ENCODE peak calls at places on chromosomes 4 and X, in nine cellular contexts. One of them, this sample, is unnamed.
A peak's percentile ranks its signal among the peaks of the same experiment; 100 is the strongest.

GRCh38 chr4:168618577-168619265 is 121.9 kb downstream of the PALLD start:
- DNase-seq in right lobe of liver: no peak
- DNase-seq in heart left ventricle: no peak
- DNase-seq in tibial nerve: no peak
- DNase-seq in A549: peak; percentile 52
- DNase-seq in suprapubic skin: no peak
- DNase-seq in transverse colon: no peak
- DNase-seq in sigmoid colon: no peak
- DNase-seq in IMR-90: peak; percentile 84
- DNase-seq in this sample: no peak

GRCh38 chr4:114922582-114922912 is 190.9 kb downstream of the NDST4 start:
- DNase-seq in right lobe of liver: no peak
- DNase-seq in heart left ventricle: no peak
- DNase-seq in tibial nerve: no peak
- DNase-seq in A549: no peak
- DNase-seq in suprapubic skin: no peak
- DNase-seq in transverse colon: no peak
- DNase-seq in sigmoid colon: no peak
- DNase-seq in IMR-90: no peak
- DNase-seq in this sample: no peak

GRCh38 chrX:45768666-45769065 is 568.0 kb upstream of the DIPK2B start:
- DNase-seq in right lobe of liver: no peak
- DNase-seq in heart left ventricle: no peak
- DNase-seq in tibial nerve: no peak
- DNase-seq in A549: no peak
- DNase-seq in suprapubic skin: no peak
- DNase-seq in transverse colon: no peak
- DNase-seq in sigmoid colon: no peak
- DNase-seq in IMR-90: no peak
- DNase-seq in this sample: no peak

GRCh38 chr4:148072789-148073188 is 340.9 kb downstream of the ARHGAP10 start:
- DNase-seq in right lobe of liver: no peak
- DNase-seq in heart left ventricle: no peak
- DNase-seq in tibial nerve: no peak
- DNase-seq in A549: no peak
- DNase-seq in suprapubic skin: no peak
- DNase-seq in transverse colon: no peak
- DNase-seq in sigmoid colon: no peak
- DNase-seq in IMR-90: no peak
- DNase-seq in this sample: no peak

GRCh38 chr4:137390707-137391106 is 141.6 kb downstream of the PCDH18 start:
- DNase-seq in right lobe of liver: no peak
- DNase-seq in heart left ventricle: no peak
- DNase-seq in tibial nerve: no peak
- DNase-seq in A549: no peak
- DNase-seq in suprapubic skin: no peak
- DNase-seq in transverse colon: no peak
- DNase-seq in sigmoid colon: no peak
- DNase-seq in IMR-90: peak; percentile 34
- DNase-seq in this sample: no peak

GRCh38 chrX:71292669-71293379 is 8.7 kb upstream of the ITGB1BP2 start:
- DNase-seq in right lobe of liver: no peak
- DNase-seq in heart left ventricle: no peak
- DNase-seq in tibial nerve: no peak
- DNase-seq in A549: no peak
- DNase-seq in suprapubic skin: no peak
- DNase-seq in transverse colon: no peak
- DNase-seq in sigmoid colon: no peak
- DNase-seq in IMR-90: peak; percentile 72
- DNase-seq in this sample: no peak

GRCh38 chr4:8021796-8022195 is 82.1 kb upstream of the AFAP1 start:
- DNase-seq in right lobe of liver: no peak
- DNase-seq in heart left ventricle: no peak
- DNase-seq in tibial nerve: no peak
- DNase-seq in A549: peak; percentile 25
- DNase-seq in suprapubic skin: no peak
- DNase-seq in transverse colon: no peak
- DNase-seq in sigmoid colon: no peak
- DNase-seq in IMR-90: no peak
- DNase-seq in this sample: no peak

GRCh38 chr4:154612472-154613414 is at the start of gene FGG:
- DNase-seq in right lobe of liver: peak; percentile 90
- DNase-seq in heart left ventricle: no peak
- DNase-seq in tibial nerve: no peak
- DNase-seq in A549: peak; percentile 42
- DNase-seq in suprapubic skin: no peak
- DNase-seq in transverse colon: no peak
- DNase-seq in sigmoid colon: no peak
- DNase-seq in IMR-90: no peak
- DNase-seq in this sample: no peak

GRCh38 chrX:116379854-116380253 is 56.6 kb upstream of the SLC6A14 start:
- DNase-seq in right lobe of liver: no peak
- DNase-seq in heart left ventricle: peak; percentile 16
- DNase-seq in tibial nerve: peak; percentile 16
- DNase-seq in A549: no peak
- DNase-seq in suprapubic skin: no peak
- DNase-seq in transverse colon: no peak
- DNase-seq in sigmoid colon: no peak
- DNase-seq in IMR-90: peak; percentile 6
- DNase-seq in this sample: no peak

GRCh38 chr4:133148690-133149363 is at the start of gene PCDH10:
- DNase-seq in right lobe of liver: peak; percentile 80
- DNase-seq in heart left ventricle: peak; percentile 78
- DNase-seq in tibial nerve: peak; percentile 79
- DNase-seq in A549: peak; percentile 89
- DNase-seq in suprapubic skin: peak; percentile 91
- DNase-seq in transverse colon: peak; percentile 73
- DNase-seq in sigmoid colon: peak; percentile 94
- DNase-seq in IMR-90: peak; percentile 87
- DNase-seq in this sample: peak; percentile 71
- TF ChIP-seq POLR2A in right lobe of liver: no peak
- TF ChIP-seq POLR2A in heart left ventricle: no peak
- TF ChIP-seq POLR2A in tibial nerve: peak; percentile 63
- TF ChIP-seq POLR2A in A549: peak; percentile 15
- TF ChIP-seq POLR2A in suprapubic skin: no peak
- TF ChIP-seq POLR2A in transverse colon: no peak
- TF ChIP-seq POLR2A in sigmoid colon: no peak
- TF ChIP-seq POLR2A in IMR-90: peak; percentile 94
- TF ChIP-seq POLR2A in this sample: no peak

GRCh38 chrX:53091354-53091753 is 2.6 kb upstream of the KANTR start:
- DNase-seq in right lobe of liver: no peak
- DNase-seq in heart left ventricle: no peak
- DNase-seq in tibial nerve: no peak
- DNase-seq in A549: no peak
- DNase-seq in suprapubic skin: no peak
- DNase-seq in transverse colon: no peak
- DNase-seq in sigmoid colon: no peak
- DNase-seq in IMR-90: no peak
- DNase-seq in this sample: no peak

GRCh38 chrX:53094584-53094908 is 604 bp downstream of the KANTR start:
- DNase-seq in right lobe of liver: no peak
- DNase-seq in heart left ventricle: no peak
- DNase-seq in tibial nerve: no peak
- DNase-seq in A549: no peak
- DNase-seq in suprapubic skin: no peak
- DNase-seq in transverse colon: no peak
- DNase-seq in sigmoid colon: no peak
- DNase-seq in IMR-90: no peak
- DNase-seq in this sample: no peak

GRCh38 chrX:53093177-53093655 is 726 bp upstream of the KANTR start:
- DNase-seq in right lobe of liver: peak; percentile 79
- DNase-seq in heart left ventricle: peak; percentile 76
- DNase-seq in tibial nerve: peak; percentile 77
- DNase-seq in A549: peak; percentile 92
- DNase-seq in suprapubic skin: peak; percentile 87
- DNase-seq in transverse colon: peak; percentile 87
- DNase-seq in sigmoid colon: peak; percentile 93
- DNase-seq in IMR-90: peak; percentile 70
- DNase-seq in this sample: peak; percentile 93

GRCh38 chrX:53095796-53096195 is 1.9 kb downstream of the KANTR start:
- DNase-seq in right lobe of liver: no peak
- DNase-seq in heart left ventricle: no peak
- DNase-seq in tibial nerve: no peak
- DNase-seq in A549: no peak
- DNase-seq in suprapubic skin: no peak
- DNase-seq in transverse colon: no peak
- DNase-seq in sigmoid colon: no peak
- DNase-seq in IMR-90: no peak
- DNase-seq in this sample: no peak

DNA sequence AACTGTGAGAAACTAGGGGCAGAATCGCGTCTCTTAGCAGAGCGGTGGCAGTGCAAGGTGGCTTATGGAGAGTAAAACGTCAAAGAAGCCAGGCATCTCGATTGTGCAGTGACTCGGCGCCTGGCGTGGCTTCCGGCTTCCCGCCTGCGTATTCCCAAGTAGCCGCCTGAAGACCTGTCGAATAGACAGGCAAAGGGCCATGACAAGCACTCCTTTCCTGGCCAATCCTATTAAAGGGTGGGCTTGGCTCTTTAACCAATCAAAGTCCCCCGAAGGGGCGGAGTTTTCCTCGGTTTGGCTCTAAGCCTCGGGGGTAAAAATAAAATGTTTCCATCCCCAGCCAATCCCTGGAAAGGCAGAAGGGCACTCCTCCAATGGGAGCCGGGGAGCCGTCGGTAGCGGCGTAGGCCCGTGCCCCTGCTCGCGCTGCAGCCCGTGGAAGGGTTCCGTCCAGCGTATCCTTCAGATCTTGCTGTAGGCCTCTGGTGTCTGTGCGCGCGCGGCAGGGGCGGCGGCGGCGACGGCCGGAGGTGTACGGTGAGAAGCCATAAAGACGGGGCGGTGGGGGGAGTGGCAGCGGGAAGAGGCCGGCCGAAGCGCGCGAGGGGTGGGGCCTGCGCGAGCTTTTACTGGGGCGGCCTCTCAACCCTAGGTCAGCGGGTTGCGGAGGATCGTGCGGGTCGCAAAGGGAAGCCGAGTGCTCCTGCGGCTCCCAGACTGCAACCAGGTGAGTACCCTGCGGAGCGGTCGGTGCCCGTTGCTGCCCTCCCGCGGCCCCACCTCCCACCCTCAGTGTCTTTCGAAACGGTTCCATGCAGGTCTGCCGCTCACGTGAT is at the start of gene KANTR:
- DNase-seq in right lobe of liver: peak; percentile 83
- DNase-seq in heart left ventricle: peak; percentile 87
- DNase-seq in tibial nerve: peak; percentile 80
- DNase-seq in A549: peak; percentile 96
- DNase-seq in suprapubic skin: peak; percentile 89
- DNase-seq in transverse colon: peak; percentile 90
- DNase-seq in sigmoid colon: peak; percentile 95
- DNase-seq in IMR-90: peak; percentile 93
- DNase-seq in this sample: peak; percentile 94
- TF ChIP-seq POLR2A in right lobe of liver: peak; percentile 76
- TF ChIP-seq POLR2A in heart left ventricle: no peak
- TF ChIP-seq POLR2A in tibial nerve: peak; percentile 65
- TF ChIP-seq POLR2A in A549: peak; percentile 28
- TF ChIP-seq POLR2A in suprapubic skin: no peak
- TF ChIP-seq POLR2A in transverse colon: peak; percentile 77
- TF ChIP-seq POLR2A in sigmoid colon: no peak
- TF ChIP-seq POLR2A in IMR-90: no peak
- TF ChIP-seq POLR2A in this sample: peak; percentile 64

DNA sequence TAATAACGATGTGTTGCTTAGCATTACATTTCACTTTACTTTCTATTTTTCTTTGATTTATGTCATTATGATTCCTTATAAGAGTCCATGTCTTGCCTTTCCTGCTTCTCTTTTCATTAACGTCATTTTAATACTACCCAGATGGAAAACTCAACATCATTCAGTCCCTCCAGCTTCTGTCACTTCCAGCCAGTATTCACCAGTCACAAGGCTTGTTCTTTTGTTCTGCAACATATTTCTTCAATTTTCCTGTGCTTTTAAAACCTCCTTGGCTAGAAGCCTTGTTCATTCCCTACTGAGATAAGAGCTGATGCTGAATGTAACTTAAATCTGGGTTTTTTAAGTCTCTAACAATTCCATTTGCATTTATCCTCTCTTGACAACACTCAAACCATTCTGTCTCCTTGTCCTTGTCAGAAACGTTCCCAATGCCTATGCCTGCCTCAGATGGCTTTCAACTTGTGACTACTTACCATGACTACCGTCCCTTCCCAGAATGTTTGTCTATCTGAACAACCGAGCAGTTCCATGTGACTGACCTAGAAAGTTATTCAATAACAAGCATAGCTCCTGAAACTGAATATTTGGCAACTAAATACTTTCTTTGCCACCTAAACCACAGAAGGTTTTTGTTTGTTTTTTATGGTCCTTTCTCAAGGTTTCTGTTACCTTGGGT is 682.9 kb upstream of the GALNTL6 start:
- DNase-seq in right lobe of liver: no peak
- DNase-seq in heart left ventricle: no peak
- DNase-seq in tibial nerve: no peak
- DNase-seq in A549: no peak
- DNase-seq in suprapubic skin: no peak
- DNase-seq in transverse colon: no peak
- DNase-seq in sigmoid colon: no peak
- DNase-seq in IMR-90: no peak
- DNase-seq in this sample: no peak
- TF ChIP-seq POLR2A in right lobe of liver: no peak
- TF ChIP-seq POLR2A in heart left ventricle: no peak
- TF ChIP-seq POLR2A in tibial nerve: no peak
- TF ChIP-seq POLR2A in A549: no peak
- TF ChIP-seq POLR2A in suprapubic skin: no peak
- TF ChIP-seq POLR2A in transverse colon: no peak
- TF ChIP-seq POLR2A in sigmoid colon: no peak
- TF ChIP-seq POLR2A in IMR-90: no peak
- TF ChIP-seq POLR2A in this sample: no peak

GRCh38 chr4:36549992-36550391 is 268.6 kb downstream of the DTHD1 start:
- DNase-seq in right lobe of liver: no peak
- DNase-seq in heart left ventricle: no peak
- DNase-seq in tibial nerve: no peak
- DNase-seq in A549: no peak
- DNase-seq in suprapubic skin: no peak
- DNase-seq in transverse colon: no peak
- DNase-seq in sigmoid colon: no peak
- DNase-seq in IMR-90: no peak
- DNase-seq in this sample: no peak
- TF ChIP-seq POLR2A in right lobe of liver: no peak
- TF ChIP-seq POLR2A in heart left ventricle: no peak
- TF ChIP-seq POLR2A in tibial nerve: no peak
- TF ChIP-seq POLR2A in A549: no peak
- TF ChIP-seq POLR2A in suprapubic skin: no peak
- TF ChIP-seq POLR2A in transverse colon: no peak
- TF ChIP-seq POLR2A in sigmoid colon: no peak
- TF ChIP-seq POLR2A in IMR-90: no peak
- TF ChIP-seq POLR2A in this sample: no peak

DNA sequence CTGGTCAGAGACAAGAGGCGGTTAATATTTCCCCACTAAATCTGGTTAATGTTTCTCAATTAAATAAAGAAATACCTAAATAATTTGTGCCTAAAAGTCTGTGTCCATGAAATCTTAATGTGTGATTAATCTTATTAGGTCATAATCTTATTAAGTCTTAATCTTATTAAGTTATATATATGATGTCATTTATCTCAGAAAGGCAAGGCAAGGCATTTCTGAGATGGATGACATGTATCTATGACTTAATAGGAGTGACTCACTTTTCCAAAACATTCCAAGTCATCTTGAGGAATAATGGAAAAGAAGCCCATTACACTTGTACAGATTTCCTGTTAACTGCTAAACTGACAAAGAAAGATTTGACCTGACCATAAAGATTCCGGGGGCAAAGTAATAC is 74.7 kb downstream of the TRAM1L1 start:
- DNase-seq in right lobe of liver: no peak
- DNase-seq in heart left ventricle: no peak
- DNase-seq in tibial nerve: no peak
- DNase-seq in A549: no peak
- DNase-seq in suprapubic skin: no peak
- DNase-seq in transverse colon: no peak
- DNase-seq in sigmoid colon: no peak
- DNase-seq in IMR-90: no peak
- DNase-seq in this sample: no peak
- TF ChIP-seq POLR2A in right lobe of liver: no peak
- TF ChIP-seq POLR2A in heart left ventricle: no peak
- TF ChIP-seq POLR2A in tibial nerve: no peak
- TF ChIP-seq POLR2A in A549: no peak
- TF ChIP-seq POLR2A in suprapubic skin: no peak
- TF ChIP-seq POLR2A in transverse colon: no peak
- TF ChIP-seq POLR2A in sigmoid colon: no peak
- TF ChIP-seq POLR2A in IMR-90: no peak
- TF ChIP-seq POLR2A in this sample: no peak

This sample was measured in upper lobe of left lung.